ENCODE peak calls at places on chromosomes 11 and 22, in six cellular contexts. I is IMR-90, X is neuronal stem cell, B is mesendoderm, F is mesenchymal stem cell, C is H1. L is an unnamed sample.
A peak's percentile ranks its signal among the peaks of the same experiment; 100 is the strongest.

GRCh38 chr22:36381513-36382079 is 6.2 kb downstream of the MYH9 start:
- DNase-seq in F (no peak), B (no peak), X (no peak), I (peak; percentile 7), C (no peak), L (no peak)

GRCh38 chr11:313787-314547 is at the start of gene IFITM1:
- DNase-seq in B (peak; percentile 89), X (no peak), I (peak; percentile 84), F (peak; percentile 94), C (peak; percentile 57), L (peak; percentile 33)

GRCh38 chr22:26512149-26512793 is at the start of gene TFIP11:
- DNase-seq in X (peak; percentile 89), I (peak; percentile 90), C (peak; percentile 99), F (peak; percentile 94), B (peak; percentile 98), L (peak; percentile 97)

GRCh38 chr22:27668828-27669797 is 132.4 kb downstream of the MN1 start:
- DNase-seq in B (peak; percentile 71), C (no peak), I (peak; percentile 18), F (peak; percentile 88), X (no peak), L (peak; percentile 1)

GRCh38 chr11:20032577-20033265 is 127.6 kb downstream of the DBX1 start:
- DNase-seq in X (no peak), B (no peak), F (no peak), C (no peak), I (no peak), L (peak; percentile 68)

GRCh38 chr11:119338318-119338890 is 2.3 kb downstream of the C1QTNF5 start:
- DNase-seq in X (peak; percentile 88), C (peak; percentile 92), F (no peak), B (peak; percentile 92), I (no peak), L (no peak)

GRCh38 chr11:105861225-105861624 is 160.8 kb downstream of the MSANTD4 start:
- DNase-seq in I (peak; percentile 6), F (peak; percentile 8), C (no peak), X (no peak), B (peak; percentile 10), L (no peak)

GRCh38 chr11:19673924-19674390 is 38.7 kb upstream of the NAV2 start:
- DNase-seq in I (no peak), B (peak; percentile 68), X (peak; percentile 37), F (peak; percentile 28), C (peak; percentile 54), L (no peak)

GRCh38 chr11:13065200-13065787 is 56.2 kb downstream of the RASSF10 start:
- DNase-seq in C (no peak), B (no peak), F (no peak), X (no peak), I (no peak), L (no peak)

GRCh38 chr22:18970180-18970947 is 34.3 kb upstream of the PRODH start:
- DNase-seq in F (peak; percentile 7), B (peak; percentile 72), I (no peak), C (peak; percentile 88), X (peak; percentile 49), L (peak; percentile 21)

GRCh38 chr11:9002920-9003572 is 755 bp downstream of the NRIP3 start:
- DNase-seq in X (no peak), I (no peak), B (no peak), C (no peak), F (no peak), L (no peak)

GRCh38 chr11:92852946-92853345 is 116.5 kb upstream of the MTNR1B start:
- DNase-seq in B (peak; percentile 41), I (no peak), X (no peak), C (no peak), F (no peak), L (no peak)

GRCh38 chr11:81963018-81963417 is 770.6 kb downstream of the FAM181B start:
- DNase-seq in X (no peak), C (no peak), I (no peak), B (peak; percentile 23), F (no peak), L (peak; percentile 18)

GRCh38 chr22:31044262-31044861 is 36.8 kb upstream of the SMTN start:
- DNase-seq in F (no peak), X (no peak), I (peak; percentile 74), C (no peak), B (no peak), L (no peak)

GRCh38 chr11:118785362-118785761 is 5.6 kb downstream of the DDX6 start:
- DNase-seq in C (no peak), F (peak; percentile 32), X (no peak), I (peak; percentile 52), B (no peak), L (no peak)

GRCh38 chr11:7604331-7604973 is 68.8 kb downstream of the CYB5R2 start:
- DNase-seq in B (no peak), I (no peak), F (no peak), C (no peak), X (no peak), L (peak; percentile 84)

GRCh38 chr22:33300165-33300564 is 242.0 kb upstream of the SYN3 start:
- DNase-seq in C (no peak), I (no peak), F (no peak), X (no peak), B (no peak), L (no peak)

GRCh38 chr22:19559956-19560355 is 35.7 kb upstream of the CLDN5 start:
- DNase-seq in C (no peak), X (no peak), I (no peak), B (no peak), F (no peak), L (no peak)

GRCh38 chr11:3929232-3929631 is 73.8 kb downstream of the STIM1 start:
- DNase-seq in B (peak; percentile 37), X (no peak), I (peak; percentile 49), F (no peak), C (no peak), L (no peak)

GRCh38 chr11:28773606-28774005 is 665.4 kb downstream of the METTL15 start:
- DNase-seq in C (no peak), F (no peak), X (no peak), I (no peak), B (no peak), L (no peak)

GRCh38 chr11:119266517-119267255 is 50.2 kb downstream of the MCAM start:
- DNase-seq in C (no peak), F (no peak), I (peak; percentile 3), X (no peak), B (no peak), L (no peak)

GRCh38 chr22:22692707-22693530 is 48.5 kb downstream of the GGTLC2 start:
- DNase-seq in X (peak; percentile 33), F (no peak), B (peak; percentile 68), C (peak; percentile 94), I (peak; percentile 57), L (peak; percentile 90)

DNA sequence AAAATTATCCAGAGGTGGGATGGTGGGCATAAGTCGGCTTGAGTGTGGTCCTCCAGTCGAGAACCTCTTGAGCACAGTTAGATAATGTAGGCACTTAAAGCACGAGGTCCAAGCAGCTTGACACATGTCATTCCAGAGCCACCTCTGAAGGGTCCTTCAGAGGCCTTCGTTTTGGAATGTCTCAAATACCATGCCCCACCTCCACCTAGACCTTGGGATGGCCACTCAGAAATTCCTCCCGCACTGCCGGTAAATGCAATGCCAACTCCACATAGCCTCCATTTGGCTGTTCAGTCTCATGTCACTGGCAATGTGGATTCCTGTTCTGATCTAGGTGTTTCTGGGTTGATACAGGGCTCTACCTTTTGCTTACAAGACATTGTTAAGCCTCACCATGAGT is 43.9 kb downstream of the BDNF start:
- DNase-seq in F (no peak), I (no peak), X (no peak), B (peak; percentile 21), C (no peak), L (no peak)
- H2AK5ac ChIP-seq in F (no peak overlapping the region), I (no peak overlapping the region), X (no peak overlapping the region), B (no peak overlapping the region), C (no peak overlapping the region), L (no peak overlapping the region)

DNA sequence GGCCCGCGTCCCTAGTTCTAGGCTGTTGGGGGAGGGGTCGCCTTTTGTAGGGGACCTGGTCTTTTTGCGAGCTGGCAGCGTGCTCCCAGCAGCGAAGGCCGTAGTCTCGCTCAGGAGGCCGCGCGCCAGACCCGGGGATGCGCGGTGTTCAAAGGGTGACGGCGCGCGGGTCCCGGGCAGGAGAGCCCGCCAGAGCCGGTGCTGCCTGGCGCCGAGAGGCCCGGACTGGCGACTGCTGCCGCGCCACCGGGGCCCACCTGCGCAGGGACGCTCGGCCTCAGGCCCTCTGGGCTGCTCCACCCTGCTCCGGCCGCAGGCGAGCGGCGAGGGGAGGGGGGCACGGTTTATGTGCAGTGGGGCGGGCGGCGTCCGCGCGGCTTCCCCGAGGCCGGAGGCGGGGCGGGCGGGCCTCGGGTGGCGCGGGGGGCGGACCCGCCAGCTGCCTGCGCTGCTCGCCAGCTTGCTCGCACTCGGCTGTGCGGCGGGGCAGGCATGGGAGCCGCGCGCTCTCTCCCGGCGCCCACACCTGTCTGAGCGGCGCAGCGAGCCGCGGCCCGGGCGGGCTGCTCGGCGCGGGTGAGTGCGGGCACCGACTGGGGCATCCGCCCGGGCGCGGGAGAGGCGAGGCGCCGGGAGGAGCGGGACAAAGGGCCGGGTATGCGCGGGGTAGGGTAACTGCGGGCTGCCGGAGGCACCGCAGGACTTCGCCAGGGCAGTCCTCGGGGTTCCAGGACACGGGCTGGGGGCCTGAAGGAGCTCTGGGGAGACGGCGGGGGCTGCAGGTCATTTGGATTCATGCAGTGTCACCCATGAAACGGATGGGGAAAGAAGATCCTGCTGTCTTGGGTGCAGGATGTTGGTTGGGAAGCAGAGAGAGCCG is at the start of gene PRSS23:
- DNase-seq in X (peak; percentile 79), B (peak; percentile 68), F (peak; percentile 68), I (peak; percentile 44), C (peak; percentile 76), L (peak; percentile 13)
- H3K18ac ChIP-seq in X (peak within 1 kb of the TSS; percentile 98), B (peak within 1 kb of the TSS; percentile 42), F (peak within 1 kb of the TSS; percentile 90), I (peak within 1 kb of the TSS; percentile 56), C (peak within 1 kb of the TSS; percentile 28), L (peak within 1 kb of the TSS; percentile 92)

GRCh38 chr11:36558511-36559413 is 9.0 kb upstream of the RAG1 start:
- DNase-seq in I (no peak), X (no peak), B (no peak), F (peak; percentile 9), C (no peak), L (no peak)
- H3K4me3 ChIP-seq in I (no peak overlapping the region), X (no peak overlapping the region), B (no peak overlapping the region), F (no peak overlapping the region), C (no peak overlapping the region), L (no peak overlapping the region)

GRCh38 chr11:57637626-57638004 is 12.1 kb downstream of the YPEL4 start:
- DNase-seq in B (peak; percentile 95), I (no peak), F (peak; percentile 18), X (no peak), C (no peak), L (peak; percentile 47)

GRCh38 chr11:57638005-57638760 is 11.5 kb downstream of the YPEL4 start:
- DNase-seq in C (peak; percentile 86), X (peak; percentile 93), F (peak; percentile 90), I (peak; percentile 84), B (peak; percentile 99), L (peak; percentile 63)

GRCh38 chr11:57640068-57640800 is 9.5 kb downstream of the YPEL4 start:
- DNase-seq in X (no peak), F (peak; percentile 22), B (no peak), C (no peak), I (no peak), L (no peak)

GRCh38 chr11:57639321-57640067 is 10.2 kb downstream of the YPEL4 start:
- DNase-seq in I (peak; percentile 57), F (peak; percentile 81), C (peak; percentile 97), X (peak; percentile 98), B (peak; percentile 100), L (no peak)

DNA sequence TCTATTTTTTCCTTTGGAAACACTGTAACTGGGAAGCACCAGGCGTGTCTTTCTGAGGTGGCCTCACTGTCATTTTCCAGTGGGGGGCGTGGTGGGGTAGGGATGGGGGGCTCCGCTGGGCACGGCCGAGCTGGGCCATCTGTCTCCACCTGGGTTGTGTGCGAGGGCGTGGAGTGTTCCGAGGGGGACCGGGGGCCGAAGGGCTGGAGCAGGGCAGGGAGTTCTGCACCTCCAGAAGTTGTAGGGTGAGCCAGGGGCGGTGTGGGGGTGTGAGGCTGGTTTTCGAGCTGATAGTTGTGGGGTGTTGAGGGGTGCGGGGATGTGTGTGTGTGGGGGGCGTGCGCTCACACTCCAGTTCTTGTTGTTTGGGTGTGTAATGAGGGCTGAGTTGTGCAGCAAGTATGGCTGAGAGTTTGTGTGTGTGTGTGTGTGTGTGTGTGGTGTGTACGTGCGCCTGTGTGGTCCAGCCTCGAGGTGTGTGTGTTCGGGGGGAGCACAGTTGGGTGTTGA is 10.8 kb downstream of the YPEL4 start:
- DNase-seq in F (no peak), C (no peak), I (no peak), X (peak; percentile 32), B (peak; percentile 45), L (no peak)
- H2AK5ac ChIP-seq in F (peak overlapping the region; percentile 88), C (peak overlapping the region; percentile 99), I (peak overlapping the region; percentile 98), X (peak overlapping the region; percentile 96), B (peak overlapping the region; percentile 95), L (peak overlapping the region; percentile 87)

L was measured in trophoblast cell.